ENCODE peak calls at places on chromosome 5, in nine cellular contexts. D is colonic mucosa; V is progenitor cell of endocrine pancreas; P is IMR-90; J is AG09319; R is CD4-positive, alpha-beta T cell; N is GM13977; Q is lung; A is epithelial cell of esophagus. S is an unnamed sample.

GRCh38 chr5:76617675-76618074 is 5.5 kb downstream of the F2RL2 start:
- DNase-seq in N (no peak), D (no peak), Q (no peak), R (no peak), J (no peak), A (peak), V (no peak), P (peak), S (peak)

GRCh38 chr5:23208959-23209431 is 298.4 kb upstream of the PRDM9 start:
- DNase-seq in R (no peak), N (peak), D (no peak), V (no peak), J (no peak), A (peak), P (peak), Q (no peak), S (peak)

GRCh38 chr5:59450245-59450644 is 443.3 kb downstream of the PDE4D start:
- DNase-seq in Q (no peak), P (no peak), J (no peak), V (no peak), A (no peak), N (peak), D (no peak), R (no peak), S (no peak)

GRCh38 chr5:96427823-96428222 is 5.2 kb downstream of the PCSK1 start:
- DNase-seq in Q (no peak), P (peak), V (no peak), D (no peak), R (no peak), N (no peak), A (peak), J (no peak), S (peak)

GRCh38 chr5:35651002-35651756 is 33.5 kb downstream of the SPEF2 start:
- DNase-seq in N (peak), P (peak), R (peak), D (peak), J (peak), A (peak), V (no peak), Q (no peak), S (peak)

GRCh38 chr5:116640236-116640635 is 65.6 kb upstream of the SEMA6A start:
- DNase-seq in Q (no peak), A (peak), D (no peak), P (no peak), J (no peak), N (no peak), R (no peak), V (no peak), S (no peak)

GRCh38 chr5:57069115-57069835 is 104.6 kb upstream of the GPBP1 start:
- DNase-seq in P (no peak), R (no peak), Q (no peak), D (no peak), J (no peak), N (no peak), V (no peak), A (no peak), S (no peak)

GRCh38 chr5:961711-962240 is 46.8 kb upstream of the NKD2 start:
- DNase-seq in J (no peak), R (no peak), P (no peak), V (no peak), Q (no peak), D (no peak), A (no peak), N (no peak), S (no peak)

GRCh38 chr5:51378778-51379652 is 4.2 kb upstream of the ISL1 start:
- DNase-seq in V (no peak), J (no peak), P (no peak), A (peak), Q (no peak), N (no peak), R (no peak), D (no peak), S (no peak)

GRCh38 chr5:139133237-139133636 is 64.9 kb downstream of the SIL1 start:
- DNase-seq in J (no peak), Q (no peak), R (no peak), A (no peak), P (no peak), N (no peak), V (no peak), D (no peak), S (no peak)

GRCh38 chr5:88364991-88365390 is 96.3 kb upstream of the TMEM161B start:
- DNase-seq in Q (no peak), A (no peak), V (no peak), D (no peak), J (no peak), P (no peak), R (no peak), N (no peak), S (no peak)

GRCh38 chr5:178377583-178378270 is 145.1 kb upstream of the PHYKPL start:
- DNase-seq in A (no peak), R (no peak), P (no peak), Q (no peak), J (no peak), D (no peak), N (no peak), V (no peak), S (no peak)

GRCh38 chr5:155700333-155700732 is 626.6 kb upstream of the SGCD start:
- DNase-seq in V (no peak), R (no peak), A (peak), J (no peak), D (no peak), Q (no peak), N (no peak), P (no peak), S (no peak)
- TF ChIP-seq CTCF in V (no peak), R (no peak), A (no peak), J (peak), D (no peak), Q (no peak), N (peak), P (peak), S (no peak)

GRCh38 chr5:142109356-142110045 is 922 bp downstream of the NDFIP1 start:
- DNase-seq in P (peak), Q (no peak), J (no peak), D (peak), R (peak), N (peak), V (no peak), A (peak), S (peak)

GRCh38 chr5:142107729-142108431 is 699 bp upstream of the NDFIP1 start:
- DNase-seq in D (no peak), R (no peak), P (no peak), A (no peak), Q (no peak), J (no peak), N (no peak), V (no peak), S (no peak)

GRCh38 chr5:142110046-142110531 is 1.5 kb downstream of the NDFIP1 start:
- DNase-seq in V (no peak), A (peak), R (no peak), P (peak), J (no peak), N (peak), D (peak), Q (no peak), S (no peak)

GRCh38 chr5:142110988-142111687 is 2.6 kb downstream of the NDFIP1 start:
- DNase-seq in P (no peak), Q (no peak), V (no peak), N (no peak), D (no peak), J (no peak), R (no peak), A (no peak), S (no peak)

GRCh38 chr5:142108432-142109355 is at the start of gene NDFIP1:
- DNase-seq in A (peak), J (peak), N (peak), D (peak), P (peak), V (peak), Q (peak), R (peak), S (peak)
- TF ChIP-seq CTCF in A (no peak), J (no peak), N (no peak), D (no peak), P (no peak), V (no peak), Q (no peak), R (no peak), S (no peak)

DNA sequence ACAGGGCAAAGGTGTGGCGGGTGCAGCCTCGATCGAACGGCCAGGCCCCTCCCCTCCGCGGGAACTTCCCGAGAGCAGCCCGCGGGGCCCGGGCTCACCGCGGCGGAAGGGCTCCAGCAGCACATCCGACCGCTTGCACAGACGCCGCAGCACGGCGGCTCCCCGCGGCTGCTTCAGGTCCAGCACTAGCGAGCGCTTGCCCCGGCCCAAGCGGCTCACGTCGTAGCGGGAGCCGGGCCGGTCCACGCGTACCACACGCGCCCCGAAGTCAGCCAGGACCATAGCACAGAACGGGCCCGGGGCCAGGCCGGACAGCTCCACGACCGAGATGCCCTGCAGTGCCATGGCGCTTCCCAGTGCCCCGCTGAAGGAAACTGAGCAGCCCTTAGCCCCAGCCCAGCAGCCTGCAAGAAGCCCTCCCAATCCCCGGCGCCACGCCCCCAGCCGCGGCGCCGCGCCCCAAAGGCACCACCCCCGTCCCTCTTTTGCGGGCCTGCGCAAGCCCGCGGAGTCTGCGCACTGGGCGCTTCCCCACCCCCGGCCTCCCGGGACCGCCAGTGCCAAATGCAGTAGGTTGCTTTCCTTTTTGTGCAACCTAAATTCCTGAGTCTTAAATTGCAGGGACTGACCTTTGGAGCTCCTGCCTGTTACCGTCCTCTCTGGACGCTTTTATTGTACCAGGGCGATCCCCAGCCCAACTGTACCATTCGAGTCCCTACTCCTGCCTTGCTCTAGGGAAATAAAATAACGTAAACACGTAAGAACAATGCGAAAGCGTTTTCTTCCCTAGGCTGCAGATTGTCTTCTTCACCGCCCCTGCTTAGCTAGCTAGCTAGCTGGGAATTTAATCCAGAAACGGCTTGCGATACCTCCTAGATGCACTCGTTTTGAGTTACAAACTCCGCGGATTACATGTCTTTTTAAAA is at the start of gene AMACR:
- DNase-seq in V (peak), J (peak), N (peak), P (peak), R (peak), Q (peak), D (peak), A (peak), S (peak)
- TF ChIP-seq CTCF in V (no peak), J (no peak), N (no peak), P (no peak), R (no peak), Q (no peak), D (no peak), A (no peak), S (no peak)

DNA sequence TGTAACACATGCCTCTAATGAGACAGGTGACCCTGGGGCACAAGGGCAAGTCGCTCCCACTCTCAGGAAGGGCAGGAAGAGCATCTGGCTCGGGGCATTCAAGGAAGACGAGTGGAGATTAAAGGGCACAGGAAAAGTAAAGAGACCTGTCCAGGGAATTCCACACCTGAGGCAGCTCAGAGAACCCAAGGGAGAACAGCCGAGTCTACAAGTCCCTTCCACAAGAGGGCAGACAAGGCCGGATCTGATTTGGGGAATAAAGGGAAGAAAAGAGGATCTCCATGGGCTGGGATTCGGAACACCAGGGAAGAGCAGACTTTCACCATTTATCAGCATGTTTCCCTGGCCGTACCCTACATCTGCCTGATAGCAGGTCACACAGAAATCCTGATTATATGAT is 28.1 kb downstream of the GPX3 start:
- DNase-seq in P (no peak), A (peak), R (no peak), Q (no peak), J (no peak), N (no peak), V (no peak), D (no peak), S (no peak)
- TF ChIP-seq CTCF in P (peak), A (peak), R (no peak), Q (no peak), J (peak), N (peak), V (no peak), D (no peak), S (peak)

DNA sequence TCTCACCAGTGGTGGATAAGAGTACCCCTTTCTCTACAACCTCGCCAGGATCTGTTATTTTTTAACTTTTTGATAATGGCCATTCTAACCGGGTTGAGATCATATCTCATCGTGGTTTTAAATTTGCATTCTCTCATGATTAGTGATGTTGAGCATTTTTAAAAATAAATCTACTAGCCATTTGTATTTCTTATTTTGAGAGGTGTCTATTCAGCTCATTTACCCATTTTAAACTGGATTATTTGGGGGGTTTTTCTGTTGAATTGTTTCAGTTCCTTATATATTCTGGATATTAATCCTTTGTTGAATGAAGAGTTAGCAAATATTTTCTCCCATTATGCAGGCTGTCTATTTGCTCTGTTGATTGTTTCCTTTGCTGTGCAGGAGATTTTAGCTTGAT is 139.6 kb downstream of the ARSB start:
- DNase-seq in R (no peak), J (no peak), A (no peak), Q (no peak), V (no peak), N (no peak), D (no peak), P (no peak), S (no peak)
- TF ChIP-seq CTCF in R (no peak), J (no peak), A (no peak), Q (no peak), V (no peak), N (no peak), D (no peak), P (no peak), S (no peak)

GRCh38 chr5:156815988-156816599 is 34.0 kb upstream of the PPP1R2B start:
- DNase-seq in P (peak), D (peak), A (peak), J (peak), V (no peak), Q (no peak), N (peak), R (no peak), S (no peak)
- TF ChIP-seq CTCF in P (peak), D (peak), A (peak), J (peak), V (peak), Q (no peak), N (peak), R (peak), S (no peak)

DNA sequence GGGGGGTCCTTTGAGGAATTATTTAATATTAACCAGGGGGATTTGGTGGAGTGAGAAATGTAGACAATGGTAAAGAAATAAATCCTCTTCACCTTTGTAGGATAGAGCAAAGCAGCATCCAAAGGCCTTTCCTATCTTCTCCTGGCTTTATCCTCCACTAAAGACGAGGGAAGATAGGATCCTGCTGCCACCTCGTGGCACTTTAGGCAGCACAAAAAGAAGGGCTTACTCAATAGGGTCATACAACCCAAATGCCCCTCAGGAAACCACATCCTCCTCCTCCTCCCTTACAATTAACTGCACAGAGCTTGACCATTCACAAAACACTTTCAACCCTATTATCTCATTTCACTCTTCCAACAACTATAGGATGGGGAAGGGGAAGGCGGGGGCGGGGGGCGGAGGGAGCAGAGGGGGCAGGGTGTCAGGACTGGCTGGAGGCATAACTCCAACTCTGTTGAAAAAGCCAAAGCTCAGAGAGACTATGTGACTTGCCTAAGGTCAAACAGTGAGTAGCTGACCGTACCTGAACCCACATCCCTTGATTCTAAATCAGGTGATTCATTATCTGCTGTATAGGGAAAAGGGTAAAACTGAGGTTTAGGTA is 45.4 kb upstream of the MYOT start:
- DNase-seq in R (no peak), V (peak), J (no peak), D (peak), Q (no peak), N (peak), P (peak), A (peak), S (peak)
- TF ChIP-seq CTCF in R (no peak), V (peak), J (peak), D (peak), Q (no peak), N (peak), P (peak), A (peak), S (peak)

DNA sequence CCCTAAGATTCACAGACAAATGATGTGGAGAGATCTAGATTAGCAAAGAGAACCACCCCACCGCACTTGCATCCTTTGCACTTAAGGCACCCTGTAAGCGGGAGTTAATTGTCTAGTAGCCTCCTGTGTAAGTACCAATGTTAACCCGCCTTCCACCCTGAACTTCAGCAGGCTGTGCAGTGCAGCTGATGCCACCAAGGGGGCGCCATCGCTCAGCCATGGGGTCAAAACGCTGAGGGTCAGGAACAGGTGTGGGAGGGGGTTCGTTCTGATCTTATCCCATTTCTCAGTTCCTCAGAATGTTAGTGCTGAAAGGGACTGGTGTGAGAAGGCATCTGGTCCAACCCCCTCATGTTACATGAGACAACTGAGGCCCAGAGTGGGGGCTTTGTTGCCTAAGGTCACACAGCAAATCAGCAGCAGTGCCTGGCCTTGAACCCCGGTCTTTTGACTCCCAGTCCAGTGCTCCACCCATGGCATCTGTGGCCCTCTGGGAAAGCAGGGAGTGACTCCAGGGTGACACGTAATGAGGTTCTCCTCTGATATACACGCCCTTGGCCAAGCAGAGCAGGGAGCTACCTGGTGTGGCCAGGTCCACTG is 57.3 kb downstream of the CYFIP2 start:
- DNase-seq in D (no peak), V (no peak), P (no peak), A (no peak), Q (no peak), R (no peak), N (no peak), J (no peak), S (no peak)
- TF ChIP-seq CTCF in D (no peak), V (no peak), P (peak), A (no peak), Q (no peak), R (peak), N (peak), J (peak), S (peak)

DNA sequence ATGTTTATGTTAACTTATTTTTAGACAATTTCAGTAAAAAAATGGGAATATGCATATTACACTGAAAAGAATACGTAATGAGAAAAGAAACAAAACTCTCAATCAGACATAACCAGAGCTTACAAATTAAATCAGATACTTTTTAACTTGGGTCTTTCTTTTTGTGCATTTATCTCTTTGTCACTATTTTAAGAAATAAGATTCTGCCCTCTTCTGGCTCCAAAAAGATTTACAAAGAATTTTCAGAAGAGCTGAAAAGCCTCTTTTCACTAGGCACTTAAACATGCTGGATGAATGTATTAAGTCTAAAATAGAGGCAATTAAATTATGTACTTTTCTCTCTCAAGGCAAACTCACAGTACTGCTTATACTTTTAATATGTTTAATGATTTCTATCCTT is 55.5 kb downstream of the CEP120 start:
- DNase-seq in D (no peak), J (no peak), Q (no peak), R (no peak), N (no peak), V (no peak), P (peak), A (peak), S (no peak)
- TF ChIP-seq CTCF in D (no peak), J (peak), Q (no peak), R (no peak), N (peak), V (peak), P (peak), A (peak), S (no peak)

GRCh38 chr5:43401827-43402226 is 10.4 kb downstream of the CCL28 start:
- DNase-seq in V (no peak), P (peak), A (no peak), J (no peak), R (no peak), N (no peak), Q (no peak), D (no peak), S (no peak)
- TF ChIP-seq CTCF in V (peak), P (peak), A (peak), J (peak), R (no peak), N (no peak), Q (no peak), D (no peak), S (peak)